ENCODE peak calls at places on chromosomes 2 and 18, in five cellular contexts. One of them, this sample, is unnamed.
A peak's percentile ranks its signal among the peaks of the same experiment; 100 is the strongest.

GRCh38 chr18:62852851-62853250 is 137.5 kb downstream of the PHLPP1 start:
- DNase-seq in body of pancreas: no peak
- DNase-seq in activated naive CD8-positive, alpha-beta T cell treated with anti-CD3 and anti-CD28 coated beads, Interleukin-2, amount 10 ng/mL, durations not matched to agents 7 days and 5 days: no peak
- DNase-seq in NCI-H1694: no peak
- DNase-seq in epithelial cell of esophagus: peak; percentile 21
- DNase-seq in this sample: no peak

GRCh38 chr2:217943379-217944321 is 59.1 kb downstream of the TNS1 start:
- DNase-seq in body of pancreas: peak; percentile 82
- DNase-seq in activated naive CD8-positive, alpha-beta T cell treated with anti-CD3 and anti-CD28 coated beads, Interleukin-2, amount 10 ng/mL, durations not matched to agents 7 days and 5 days: peak; percentile 73
- DNase-seq in NCI-H1694: peak; percentile 74
- DNase-seq in epithelial cell of esophagus: no peak
- DNase-seq in this sample: peak; percentile 60

GRCh38 chr2:204913854-204914464 is 368.7 kb downstream of the PARD3B start:
- DNase-seq in body of pancreas: no peak
- DNase-seq in activated naive CD8-positive, alpha-beta T cell treated with anti-CD3 and anti-CD28 coated beads, Interleukin-2, amount 10 ng/mL, durations not matched to agents 7 days and 5 days: no peak
- DNase-seq in NCI-H1694: no peak
- DNase-seq in epithelial cell of esophagus: no peak
- DNase-seq in this sample: no peak

GRCh38 chr2:234768608-234769196 is 183.1 kb upstream of the SH3BP4 start:
- DNase-seq in body of pancreas: no peak
- DNase-seq in activated naive CD8-positive, alpha-beta T cell treated with anti-CD3 and anti-CD28 coated beads, Interleukin-2, amount 10 ng/mL, durations not matched to agents 7 days and 5 days: no peak
- DNase-seq in NCI-H1694: no peak
- DNase-seq in epithelial cell of esophagus: no peak
- DNase-seq in this sample: no peak

GRCh38 chr2:108541451-108541850 is 7.2 kb downstream of the LIMS1 start:
- DNase-seq in body of pancreas: no peak
- DNase-seq in activated naive CD8-positive, alpha-beta T cell treated with anti-CD3 and anti-CD28 coated beads, Interleukin-2, amount 10 ng/mL, durations not matched to agents 7 days and 5 days: no peak
- DNase-seq in NCI-H1694: no peak
- DNase-seq in epithelial cell of esophagus: no peak
- DNase-seq in this sample: no peak

GRCh38 chr2:207126724-207127314 is 38.9 kb downstream of the KLF7 start:
- DNase-seq in body of pancreas: no peak
- DNase-seq in activated naive CD8-positive, alpha-beta T cell treated with anti-CD3 and anti-CD28 coated beads, Interleukin-2, amount 10 ng/mL, durations not matched to agents 7 days and 5 days: no peak
- DNase-seq in NCI-H1694: no peak
- DNase-seq in epithelial cell of esophagus: no peak
- DNase-seq in this sample: no peak

GRCh38 chr2:60886962-60887361 is 5.6 kb downstream of the REL start:
- DNase-seq in body of pancreas: no peak
- DNase-seq in activated naive CD8-positive, alpha-beta T cell treated with anti-CD3 and anti-CD28 coated beads, Interleukin-2, amount 10 ng/mL, durations not matched to agents 7 days and 5 days: no peak
- DNase-seq in NCI-H1694: no peak
- DNase-seq in epithelial cell of esophagus: no peak
- DNase-seq in this sample: no peak

GRCh38 chr2:188569441-188569840 is 277.8 kb downstream of the GULP1 start:
- DNase-seq in body of pancreas: no peak
- DNase-seq in activated naive CD8-positive, alpha-beta T cell treated with anti-CD3 and anti-CD28 coated beads, Interleukin-2, amount 10 ng/mL, durations not matched to agents 7 days and 5 days: no peak
- DNase-seq in NCI-H1694: no peak
- DNase-seq in epithelial cell of esophagus: no peak
- DNase-seq in this sample: no peak

This sample was measured in Calu3.